ENCODE peak calls at places on chromosomes 13 and 19, in four cellular contexts. P is CD8-positive, alpha-beta memory T cell; Q is cardiac muscle cell; Y is AG04450. M is an unnamed sample.

GRCh38 chr19:18385675-18386542 is at the start of gene GDF15:
- DNase-seq in P (no peak), Q (peak; percentile 92), Y (peak; percentile 77), M (no peak)

GRCh38 chr13:110227864-110228643 is 78.9 kb downstream of the COL4A1 start:
- DNase-seq in P (no peak), Q (no peak), Y (no peak), M (no peak)

GRCh38 chr13:111011899-111012298 is 97.0 kb upstream of the ANKRD10 start:
- DNase-seq in P (no peak), Q (no peak), Y (no peak), M (no peak)

GRCh38 chr19:29119582-29119981 is 93.4 kb downstream of the UQCRFS1 start:
- DNase-seq in P (no peak), Q (no peak), Y (no peak), M (no peak)

GRCh38 chr19:15371786-15372380 is 7.7 kb downstream of the AKAP8 start:
- DNase-seq in P (no peak), Q (no peak), Y (no peak), M (no peak)

GRCh38 chr13:47564041-47564440 is 437.0 kb downstream of the SUCLA2 start:
- DNase-seq in P (no peak), Q (no peak), Y (no peak), M (no peak)

GRCh38 chr19:34228347-34228746 is 26.0 kb upstream of the GARRE1 start:
- DNase-seq in P (no peak), Q (no peak), Y (no peak), M (no peak)

GRCh38 chr19:31332096-31332495 is 17.1 kb downstream of the TSHZ3 start:
- DNase-seq in P (no peak), Q (no peak), Y (no peak), M (no peak)

GRCh38 chr13:75356426-75356825 is 125.5 kb downstream of the TBC1D4 start:
- DNase-seq in P (no peak), Q (no peak), Y (no peak), M (no peak)

GRCh38 chr13:21849323-21849722 is 178.4 kb downstream of the FGF9 start:
- DNase-seq in P (no peak), Q (peak; percentile 6), Y (no peak), M (no peak)

GRCh38 chr19:15419413-15420025 is 731 bp upstream of the AKAP8L start:
- DNase-seq in P (no peak), Q (peak; percentile 14), Y (no peak), M (no peak)

GRCh38 chr19:33403221-33403972 is 29.9 kb downstream of the CEBPG start:
- DNase-seq in P (no peak), Q (no peak), Y (no peak), M (no peak)

GRCh38 chr19:32651729-32652140 is 23.2 kb downstream of the ANKRD27 start:
- DNase-seq in P (no peak), Q (peak; percentile 34), Y (no peak), M (no peak)

GRCh38 chr13:27012482-27013197 is 159.0 kb downstream of the USP12 start:
- DNase-seq in P (no peak), Q (peak; percentile 83), Y (peak; percentile 34), M (no peak)

GRCh38 chr19:52516191-52516590 is 11.3 kb upstream of the ZNF808 start:
- DNase-seq in P (no peak), Q (no peak), Y (no peak), M (no peak)

GRCh38 chr13:32233062-32233461 is 82.1 kb downstream of the ZAR1L start:
- DNase-seq in P (no peak), Q (no peak), Y (no peak), M (no peak)

GRCh38 chr13:39419866-39420265 is 183.1 kb downstream of the LHFPL6 start:
- DNase-seq in P (no peak), Q (no peak), Y (no peak), M (no peak)

GRCh38 chr13:85638815-85639393 is 160.3 kb downstream of the SLITRK6 start:
- DNase-seq in P (no peak), Q (no peak), Y (no peak), M (no peak)

GRCh38 chr19:54606891-54607781 is 13.7 kb downstream of the LILRA1 start:
- DNase-seq in P (no peak), Q (no peak), Y (no peak), M (no peak)
- H3K9me3 ChIP-seq in P (no peaks in the 10 kb centered on the region), Q (no peaks in the 10 kb centered on the region), Y (peaks cover 41% of the 10 kb centered on the region), M (no peaks in the 10 kb centered on the region)

GRCh38 chr19:2701361-2702169 is 929 bp downstream of the GNG7 start:
- DNase-seq in P (no peak), Q (no peak), Y (no peak), M (no peak)

GRCh38 chr19:2703077-2703437 is 563 bp upstream of the GNG7 start:
- DNase-seq in P (no peak), Q (no peak), Y (no peak), M (no peak)

GRCh38 chr19:2702170-2703076 is at the start of gene GNG7:
- DNase-seq in P (peak; percentile 92), Q (peak; percentile 92), Y (no peak), M (peak; percentile 95)

GRCh38 chr19:2700660-2701360 is 1.7 kb downstream of the GNG7 start:
- DNase-seq in P (no peak), Q (no peak), Y (no peak), M (no peak)

GRCh38 chr19:2699413-2700142 is 2.9 kb downstream of the GNG7 start:
- DNase-seq in P (no peak), Q (no peak), Y (no peak), M (no peak)
- H3K9me3 ChIP-seq in P (no peaks in the 10 kb centered on the region), Q (no peaks in the 10 kb centered on the region), Y (no peaks in the 10 kb centered on the region), M (no peaks in the 10 kb centered on the region)

GRCh38 chr19:27717825-27718224 is 1495.1 kb downstream of the UQCRFS1 start:
- DNase-seq in P (no peak), Q (no peak), Y (no peak), M (no peak)
- H3K9me3 ChIP-seq in P (peaks cover 16% of the 10 kb centered on the region), Q (peaks cover 3% of the 10 kb centered on the region), Y (peaks cover 13% of the 10 kb centered on the region), M (peaks cover 5% of the 10 kb centered on the region)

GRCh38 chr19:57135797-57136196 is 9.2 kb downstream of the ZIM3 start:
- DNase-seq in P (no peak), Q (no peak), Y (no peak), M (no peak)
- H3K9me3 ChIP-seq in P (no peaks in the 10 kb centered on the region), Q (peaks cover 2% of the 10 kb centered on the region), Y (peaks cover 31% of the 10 kb centered on the region), M (no peaks in the 10 kb centered on the region)

DNA sequence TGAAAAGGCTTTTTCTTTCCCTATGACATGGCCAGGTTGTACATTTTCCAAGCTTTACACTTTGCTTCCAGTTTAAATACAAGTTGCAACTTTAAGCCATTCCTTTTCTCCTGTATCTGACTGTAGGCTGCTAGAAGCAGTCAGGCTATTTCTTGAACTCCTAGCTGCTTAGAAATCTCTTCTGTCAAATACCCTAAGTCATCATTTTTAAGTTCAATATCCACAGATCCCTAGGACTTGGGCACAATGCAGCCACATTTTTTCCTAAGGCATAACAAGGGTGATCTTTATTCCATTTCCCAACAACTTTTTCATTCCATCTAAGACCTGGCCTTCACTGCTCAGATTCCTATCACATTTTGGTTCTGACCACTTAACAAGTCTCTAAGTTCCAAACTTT is 142.7 kb upstream of the TUBA3C start:
- DNase-seq in P (no peak), Q (no peak), Y (no peak), M (no peak)
- H3K9me3 ChIP-seq in P (no peaks in the 10 kb centered on the region), Q (no peaks in the 10 kb centered on the region), Y (peaks cover 15% of the 10 kb centered on the region), M (no peaks in the 10 kb centered on the region)